ENCODE peak calls at places on chromosomes 11 and 22, in five cellular contexts. One of them, this sample, is unnamed.

GRCh38 chr11:113584371-113584770 is 109.2 kb upstream of the DRD2 start:
- DNase-seq in fibroblast of pulmonary artery: no peak
- DNase-seq in RWPE2: no peak
- DNase-seq in thoracic aorta: no peak
- DNase-seq in heart left ventricle: no peak
- DNase-seq in this sample: no peak

GRCh38 chr11:45794169-45794568 is 10.8 kb upstream of the SLC35C1 start:
- DNase-seq in RWPE2: no peak
- DNase-seq in thoracic aorta: no peak
- DNase-seq in fibroblast of pulmonary artery: no peak
- DNase-seq in heart left ventricle: no peak
- DNase-seq in this sample: peak

GRCh38 chr11:43937434-43938411 is 4.7 kb upstream of the C11orf96 start:
- DNase-seq in thoracic aorta: no peak
- DNase-seq in fibroblast of pulmonary artery: peak
- DNase-seq in heart left ventricle: no peak
- DNase-seq in RWPE2: no peak
- DNase-seq in this sample: no peak

GRCh38 chr22:17436981-17437410 is 67.7 kb downstream of the CECR2 start:
- DNase-seq in RWPE2: no peak
- DNase-seq in heart left ventricle: peak
- DNase-seq in fibroblast of pulmonary artery: no peak
- DNase-seq in thoracic aorta: no peak
- DNase-seq in this sample: no peak

GRCh38 chr11:96388891-96389603 is 665 bp downstream of the CCDC82 start:
- DNase-seq in heart left ventricle: no peak
- DNase-seq in fibroblast of pulmonary artery: no peak
- DNase-seq in RWPE2: no peak
- DNase-seq in thoracic aorta: no peak
- DNase-seq in this sample: no peak

GRCh38 chr11:132632641-132633124 is 899.6 kb downstream of the OPCML start:
- DNase-seq in fibroblast of pulmonary artery: peak
- DNase-seq in thoracic aorta: no peak
- DNase-seq in RWPE2: peak
- DNase-seq in heart left ventricle: no peak
- DNase-seq in this sample: no peak

GRCh38 chr11:46277623-46278386 is at the start of gene CREB3L1:
- DNase-seq in heart left ventricle: peak
- DNase-seq in fibroblast of pulmonary artery: no peak
- DNase-seq in thoracic aorta: no peak
- DNase-seq in RWPE2: no peak
- DNase-seq in this sample: no peak

GRCh38 chr11:47242596-47243192 is 5.9 kb downstream of the ACP2 start:
- DNase-seq in RWPE2: no peak
- DNase-seq in fibroblast of pulmonary artery: no peak
- DNase-seq in thoracic aorta: no peak
- DNase-seq in heart left ventricle: no peak
- DNase-seq in this sample: no peak

GRCh38 chr11:8384199-8384821 is 120.6 kb upstream of the LMO1 start:
- DNase-seq in thoracic aorta: no peak
- DNase-seq in heart left ventricle: no peak
- DNase-seq in RWPE2: no peak
- DNase-seq in fibroblast of pulmonary artery: peak
- DNase-seq in this sample: no peak

GRCh38 chr22:44937216-44937615 is 72.6 kb downstream of the PHF21B start:
- DNase-seq in heart left ventricle: no peak
- DNase-seq in fibroblast of pulmonary artery: no peak
- DNase-seq in thoracic aorta: no peak
- DNase-seq in RWPE2: peak
- DNase-seq in this sample: no peak

GRCh38 chr22:27881404-27881803 is 37.7 kb downstream of the PITPNB start:
- DNase-seq in thoracic aorta: no peak
- DNase-seq in fibroblast of pulmonary artery: peak
- DNase-seq in RWPE2: no peak
- DNase-seq in heart left ventricle: no peak
- DNase-seq in this sample: peak

GRCh38 chr22:49462291-49462690 is 365.4 kb downstream of the BRD1 start:
- DNase-seq in thoracic aorta: no peak
- DNase-seq in fibroblast of pulmonary artery: no peak
- DNase-seq in RWPE2: no peak
- DNase-seq in heart left ventricle: no peak
- DNase-seq in this sample: no peak

GRCh38 chr11:93528757-93529639 is 14.2 kb downstream of the SMCO4 start:
- DNase-seq in thoracic aorta: no peak
- DNase-seq in fibroblast of pulmonary artery: no peak
- DNase-seq in heart left ventricle: peak
- DNase-seq in RWPE2: no peak
- DNase-seq in this sample: no peak

GRCh38 chr22:39917776-39918493 is 17.1 kb downstream of the GRAP2 start:
- DNase-seq in heart left ventricle: no peak
- DNase-seq in thoracic aorta: no peak
- DNase-seq in RWPE2: no peak
- DNase-seq in fibroblast of pulmonary artery: peak
- DNase-seq in this sample: no peak

GRCh38 chr11:33899383-33900037 is 7.6 kb upstream of the LMO2 start:
- DNase-seq in fibroblast of pulmonary artery: peak
- DNase-seq in RWPE2: no peak
- DNase-seq in thoracic aorta: peak
- DNase-seq in heart left ventricle: peak
- DNase-seq in this sample: peak

GRCh38 chr11:117384045-117384444 is 56.4 kb downstream of the CEP164 start:
- DNase-seq in fibroblast of pulmonary artery: peak
- DNase-seq in thoracic aorta: no peak
- DNase-seq in heart left ventricle: no peak
- DNase-seq in RWPE2: no peak
- DNase-seq in this sample: no peak

GRCh38 chr22:36467946-36468345 is 13.5 kb downstream of the TXN2 start:
- DNase-seq in fibroblast of pulmonary artery: peak
- DNase-seq in thoracic aorta: no peak
- DNase-seq in heart left ventricle: peak
- DNase-seq in RWPE2: peak
- DNase-seq in this sample: no peak

GRCh38 chr11:67300256-67300755 is 3.0 kb upstream of the SSH3 start:
- DNase-seq in thoracic aorta: no peak
- DNase-seq in RWPE2: no peak
- DNase-seq in fibroblast of pulmonary artery: no peak
- DNase-seq in heart left ventricle: peak
- DNase-seq in this sample: peak

GRCh38 chr11:9263840-9264380 is 1.2 kb downstream of the DENND5A start:
- DNase-seq in heart left ventricle: no peak
- DNase-seq in fibroblast of pulmonary artery: no peak
- DNase-seq in RWPE2: no peak
- DNase-seq in thoracic aorta: no peak
- DNase-seq in this sample: no peak

GRCh38 chr11:103202048-103202651 is 92.9 kb downstream of the DYNC2H1 start:
- DNase-seq in heart left ventricle: no peak
- DNase-seq in fibroblast of pulmonary artery: peak
- DNase-seq in RWPE2: no peak
- DNase-seq in thoracic aorta: no peak
- DNase-seq in this sample: no peak

GRCh38 chr11:8729837-8730696 is 47.5 kb downstream of the RPL27A start:
- DNase-seq in thoracic aorta: no peak
- DNase-seq in fibroblast of pulmonary artery: no peak
- DNase-seq in heart left ventricle: no peak
- DNase-seq in RWPE2: no peak
- DNase-seq in this sample: no peak

GRCh38 chr11:22192289-22192641 is 620 bp upstream of the ANO5 start:
- DNase-seq in fibroblast of pulmonary artery: no peak
- DNase-seq in heart left ventricle: peak
- DNase-seq in thoracic aorta: no peak
- DNase-seq in RWPE2: no peak
- DNase-seq in this sample: no peak

GRCh38 chr22:46043339-46043738 is 66.4 kb upstream of the WNT7B start:
- DNase-seq in fibroblast of pulmonary artery: no peak
- DNase-seq in heart left ventricle: no peak
- DNase-seq in thoracic aorta: no peak
- DNase-seq in RWPE2: peak
- DNase-seq in this sample: peak

GRCh38 chr11:86068138-86068861 is 584 bp downstream of the PICALM start:
- DNase-seq in RWPE2: no peak
- DNase-seq in fibroblast of pulmonary artery: no peak
- DNase-seq in heart left ventricle: peak
- DNase-seq in thoracic aorta: peak
- DNase-seq in this sample: peak

GRCh38 chr22:39598017-39598965 is 27.7 kb downstream of the CACNA1I start:
- DNase-seq in fibroblast of pulmonary artery: no peak
- DNase-seq in thoracic aorta: no peak
- DNase-seq in RWPE2: peak
- DNase-seq in heart left ventricle: no peak
- DNase-seq in this sample: no peak

GRCh38 chr22:42275176-42275575 is 4.7 kb upstream of the TCF20 start:
- DNase-seq in heart left ventricle: no peak
- DNase-seq in RWPE2: no peak
- DNase-seq in thoracic aorta: no peak
- DNase-seq in fibroblast of pulmonary artery: no peak
- DNase-seq in this sample: no peak

GRCh38 chr11:127919206-127920000 is 668.0 kb downstream of the ETS1 start:
- DNase-seq in fibroblast of pulmonary artery: peak
- DNase-seq in RWPE2: no peak
- DNase-seq in heart left ventricle: no peak
- DNase-seq in thoracic aorta: no peak
- DNase-seq in this sample: no peak

GRCh38 chr22:20159088-20159487 is 8.2 kb upstream of the CCDC188 start:
- DNase-seq in thoracic aorta: no peak
- DNase-seq in heart left ventricle: no peak
- DNase-seq in RWPE2: no peak
- DNase-seq in fibroblast of pulmonary artery: no peak
- DNase-seq in this sample: no peak

GRCh38 chr11:19821412-19821875 is 108.8 kb downstream of the NAV2 start:
- DNase-seq in heart left ventricle: no peak
- DNase-seq in thoracic aorta: no peak
- DNase-seq in fibroblast of pulmonary artery: no peak
- DNase-seq in RWPE2: no peak
- DNase-seq in this sample: no peak

GRCh38 chr11:45045692-45046471 is 95.2 kb upstream of the TP53I11 start:
- DNase-seq in fibroblast of pulmonary artery: peak
- DNase-seq in heart left ventricle: peak
- DNase-seq in RWPE2: peak
- DNase-seq in thoracic aorta: no peak
- DNase-seq in this sample: peak

GRCh38 chr11:69514771-69515170 is 33.3 kb downstream of the LINC01488 start:
- DNase-seq in thoracic aorta: no peak
- DNase-seq in heart left ventricle: no peak
- DNase-seq in RWPE2: no peak
- DNase-seq in fibroblast of pulmonary artery: no peak
- DNase-seq in this sample: no peak

GRCh38 chr11:33045551-33046255 is 6.3 kb downstream of the TCP11L1 start:
- DNase-seq in heart left ventricle: no peak
- DNase-seq in fibroblast of pulmonary artery: no peak
- DNase-seq in RWPE2: peak
- DNase-seq in thoracic aorta: no peak
- DNase-seq in this sample: no peak

GRCh38 chr11:69380451-69380901 is 86.5 kb downstream of the MYEOV start:
- DNase-seq in heart left ventricle: no peak
- DNase-seq in fibroblast of pulmonary artery: no peak
- DNase-seq in thoracic aorta: no peak
- DNase-seq in RWPE2: peak
- DNase-seq in this sample: no peak

GRCh38 chr11:13786688-13787087 is 118.2 kb downstream of the FAR1 start:
- DNase-seq in fibroblast of pulmonary artery: no peak
- DNase-seq in thoracic aorta: no peak
- DNase-seq in RWPE2: no peak
- DNase-seq in heart left ventricle: no peak
- DNase-seq in this sample: no peak

GRCh38 chr11:13781153-13781552 is 112.7 kb downstream of the FAR1 start:
- DNase-seq in RWPE2: no peak
- DNase-seq in heart left ventricle: no peak
- DNase-seq in fibroblast of pulmonary artery: no peak
- DNase-seq in thoracic aorta: no peak
- DNase-seq in this sample: no peak

GRCh38 chr11:13784441-13784840 is 116.0 kb downstream of the FAR1 start:
- DNase-seq in heart left ventricle: no peak
- DNase-seq in RWPE2: no peak
- DNase-seq in thoracic aorta: no peak
- DNase-seq in fibroblast of pulmonary artery: no peak
- DNase-seq in this sample: no peak

GRCh38 chr11:13784848-13785247 is 116.4 kb downstream of the FAR1 start:
- DNase-seq in RWPE2: no peak
- DNase-seq in fibroblast of pulmonary artery: no peak
- DNase-seq in thoracic aorta: no peak
- DNase-seq in heart left ventricle: no peak
- DNase-seq in this sample: no peak

GRCh38 chr11:13782395-13783080 is 114.1 kb downstream of the FAR1 start:
- DNase-seq in fibroblast of pulmonary artery: no peak
- DNase-seq in thoracic aorta: no peak
- DNase-seq in heart left ventricle: no peak
- DNase-seq in RWPE2: no peak
- DNase-seq in this sample: no peak
- H3K4me3 ChIP-seq in fibroblast of pulmonary artery: no peak
- H3K4me3 ChIP-seq in thoracic aorta: no peak
- H3K4me3 ChIP-seq in heart left ventricle: no peak
- H3K4me3 ChIP-seq in RWPE2: no peak
- H3K4me3 ChIP-seq in this sample: no peak

DNA sequence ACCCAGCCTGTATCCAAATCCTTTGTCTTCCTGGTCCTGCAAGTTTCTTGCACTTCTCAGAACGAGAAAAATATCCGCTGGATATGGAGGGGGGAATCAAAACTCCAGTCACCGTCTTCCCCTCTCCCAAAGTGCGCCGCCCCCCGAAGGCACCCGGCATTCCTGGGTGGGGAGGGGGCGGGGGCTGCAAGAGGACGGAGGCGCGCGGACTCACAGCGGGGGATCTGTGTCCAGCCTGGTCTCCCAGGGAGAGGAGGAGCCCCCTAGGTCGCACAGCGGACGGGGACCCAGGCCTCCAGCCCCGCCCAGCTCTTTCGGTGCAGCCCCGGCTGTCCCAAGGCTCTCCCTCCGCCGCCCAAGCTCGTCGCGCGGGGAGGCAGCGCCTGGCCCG is 2.1 kb upstream of the WNT11 start:
- DNase-seq in thoracic aorta: no peak
- DNase-seq in heart left ventricle: no peak
- DNase-seq in fibroblast of pulmonary artery: no peak
- DNase-seq in RWPE2: no peak
- DNase-seq in this sample: no peak
- H3K4me3 ChIP-seq in thoracic aorta: peak
- H3K4me3 ChIP-seq in heart left ventricle: peak
- H3K4me3 ChIP-seq in fibroblast of pulmonary artery: peak
- H3K4me3 ChIP-seq in RWPE2: peak
- H3K4me3 ChIP-seq in this sample: peak

DNA sequence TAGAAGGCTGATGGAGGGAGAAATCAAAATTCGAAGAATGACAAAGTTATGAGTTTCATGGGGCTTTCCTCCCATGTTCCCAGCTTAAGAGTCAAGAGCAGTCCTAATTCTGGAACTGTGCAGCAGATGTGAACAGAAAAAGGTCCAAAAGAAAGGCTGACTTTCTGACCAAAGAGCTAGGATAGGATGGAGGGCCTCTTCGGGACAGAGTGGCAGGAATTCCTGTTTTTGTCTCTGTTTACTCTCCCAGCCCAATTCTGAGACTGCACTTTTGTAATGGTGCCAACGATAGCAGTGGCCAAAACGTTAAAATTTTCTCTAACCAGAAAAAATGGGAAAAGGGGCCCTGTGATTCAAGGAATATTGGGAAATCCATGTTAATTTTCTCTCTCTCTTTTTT is 193.6 kb downstream of the EFCAB6 start:
- DNase-seq in thoracic aorta: no peak
- DNase-seq in RWPE2: no peak
- DNase-seq in fibroblast of pulmonary artery: no peak
- DNase-seq in heart left ventricle: no peak
- DNase-seq in this sample: no peak
- H3K4me3 ChIP-seq in thoracic aorta: no peak
- H3K4me3 ChIP-seq in RWPE2: no peak
- H3K4me3 ChIP-seq in fibroblast of pulmonary artery: no peak
- H3K4me3 ChIP-seq in heart left ventricle: no peak
- H3K4me3 ChIP-seq in this sample: no peak

GRCh38 chr22:26785942-26786341 is 128.6 kb downstream of the MIAT start:
- DNase-seq in heart left ventricle: no peak
- DNase-seq in thoracic aorta: no peak
- DNase-seq in RWPE2: no peak
- DNase-seq in fibroblast of pulmonary artery: no peak
- DNase-seq in this sample: no peak
- H3K4me3 ChIP-seq in heart left ventricle: no peak
- H3K4me3 ChIP-seq in thoracic aorta: no peak
- H3K4me3 ChIP-seq in RWPE2: no peak
- H3K4me3 ChIP-seq in fibroblast of pulmonary artery: no peak
- H3K4me3 ChIP-seq in this sample: no peak